ENCODE peak calls at places on chromosomes 4 and X, in six cellular contexts. O is stimulated activated CD4-positive, alpha-beta T cell treated with anti-CD3 and anti-CD28 coated beads, Interleukin-2, amount 100 ng/mL, for 48 hours; G is NCI-H510A; M is astrocyte of the hippocampus; J is BJ; C is effector memory CD8-positive, alpha-beta T cell. Z is an unnamed sample.

GRCh38 chr4:17018013-17018412 is 119.6 kb upstream of the LDB2 start:
- DNase-seq in O (no peak), J (no peak), C (no peak), G (no peak), M (no peak), Z (no peak)

GRCh38 chr4:124044867-124045266 is 648.3 kb downstream of the SPRY1 start:
- DNase-seq in J (no peak), G (no peak), M (no peak), C (no peak), O (no peak), Z (no peak)

GRCh38 chr4:158331863-158332262 is 121.6 kb downstream of the TMEM144 start:
- DNase-seq in C (no peak), O (no peak), J (no peak), G (no peak), M (no peak), Z (no peak)

GRCh38 chr4:126061655-126062054 is 746.9 kb downstream of the FAT4 start:
- DNase-seq in J (no peak), C (no peak), O (no peak), M (no peak), G (no peak), Z (no peak)

GRCh38 chr4:168739851-168740250 is 243.0 kb downstream of the PALLD start:
- DNase-seq in C (no peak), O (no peak), G (no peak), J (no peak), M (no peak), Z (no peak)

GRCh38 chr4:11931266-11931665 is 502.6 kb upstream of the HS3ST1 start:
- DNase-seq in G (no peak), C (no peak), J (no peak), O (no peak), M (no peak), Z (no peak)

GRCh38 chr4:168882650-168883233 is 127.3 kb downstream of the CBR4 start:
- DNase-seq in G (no peak), M (no peak), C (no peak), O (no peak), J (no peak), Z (peak; percentile 77)

GRCh38 chr4:164730705-164731393 is 23.1 kb upstream of the SMIM31 start:
- DNase-seq in M (no peak), G (no peak), O (no peak), J (no peak), C (no peak), Z (no peak)

GRCh38 chr4:4395849-4396627 is 9.1 kb downstream of the NSG1 start:
- DNase-seq in G (no peak), M (peak; percentile 57), C (no peak), O (no peak), J (no peak), Z (peak; percentile 48)

GRCh38 chr4:153950100-153950979 is 161.5 kb upstream of the SFRP2 start:
- DNase-seq in J (peak; percentile 29), G (no peak), O (no peak), M (peak; percentile 90), C (no peak), Z (no peak)

GRCh38 chrX:39121903-39122302 is 320.6 kb downstream of the MID1IP1 start:
- DNase-seq in M (no peak), C (no peak), G (no peak), J (no peak), O (no peak), Z (no peak)

GRCh38 chr4:142846105-142846728 is at the start of gene INPP4B:
- DNase-seq in M (peak; percentile 83), G (peak; percentile 10), O (peak; percentile 39), J (no peak), C (no peak), Z (peak; percentile 66)

GRCh38 chr4:137949746-137950145 is 292.4 kb downstream of the SLC7A11 start:
- DNase-seq in G (no peak), O (no peak), C (no peak), J (no peak), M (no peak), Z (peak; percentile 48)

GRCh38 chr4:84583871-84584373 is 995 bp downstream of the CDS1 start:
- DNase-seq in G (no peak), J (no peak), O (no peak), M (no peak), C (no peak), Z (peak; percentile 25)